ENCODE peak calls at places on chromosome 9, in six cellular contexts. X is iPS DF 19.7; F is GM20000; E is GM12865; B is CD8-positive, alpha-beta T cell; C is SW 1271. A is an unnamed sample.

GRCh38 chr9:136107155-136107952 is 11.3 kb downstream of the TMEM250 start:
- DNase-seq in B (peak), X (no peak), E (peak), F (peak), C (no peak), A (no peak)

GRCh38 chr9:78213696-78214095 is 22.2 kb upstream of the CEP78 start:
- DNase-seq in F (no peak), X (no peak), E (peak), B (no peak), C (no peak), A (no peak)

GRCh38 chr9:129888809-129889460 is 53.7 kb downstream of the USP20 start:
- DNase-seq in E (no peak), F (peak), X (no peak), C (no peak), B (no peak), A (no peak)

GRCh38 chr9:81969971-81970370 is 18.6 kb upstream of the SPATA31D1 start:
- DNase-seq in B (no peak), C (no peak), E (no peak), F (no peak), X (no peak), A (no peak)

GRCh38 chr9:83327323-83327722 is 210.9 kb downstream of the FRMD3 start:
- DNase-seq in F (no peak), X (no peak), E (no peak), C (no peak), B (no peak), A (no peak)

GRCh38 chr9:127991017-127991756 is 10.4 kb upstream of the EEIG1 start:
- DNase-seq in E (no peak), X (no peak), C (no peak), B (no peak), F (no peak), A (no peak)

GRCh38 chr9:130908129-130908877 is 11.7 kb upstream of the QRFP start:
- DNase-seq in B (no peak), F (no peak), C (no peak), E (no peak), X (no peak), A (no peak)

GRCh38 chr9:22682536-22683392 is 236.1 kb downstream of the DMRTA1 start:
- DNase-seq in C (no peak), F (no peak), B (no peak), X (no peak), E (no peak), A (no peak)

GRCh38 chr9:93594041-93594756 is 17.8 kb downstream of the PHF2 start:
- DNase-seq in F (no peak), C (no peak), X (no peak), E (no peak), B (no peak), A (no peak)

GRCh38 chr9:70553718-70554673 is 139.5 kb upstream of the KLF9 start:
- DNase-seq in B (no peak), X (peak), F (no peak), E (no peak), C (no peak), A (peak)

GRCh38 chr9:2043881-2044462 is 28.8 kb downstream of the SMARCA2 start:
- DNase-seq in C (no peak), X (no peak), F (peak), E (peak), B (no peak), A (no peak)

GRCh38 chr9:6842584-6842947 is 84.8 kb downstream of the KDM4C start:
- DNase-seq in X (no peak), C (no peak), F (no peak), B (no peak), E (no peak), A (no peak)

GRCh38 chr9:92706218-92706940 is 36.4 kb upstream of the IPPK start:
- DNase-seq in F (peak), E (peak), B (no peak), X (peak), C (no peak), A (peak)

GRCh38 chr9:77176106-77176505 is 1.2 kb upstream of the VPS13A start:
- DNase-seq in X (no peak), C (no peak), B (no peak), E (no peak), F (no peak), A (no peak)

GRCh38 chr9:95171596-95171995 is 145.9 kb downstream of the FANCC start:
- DNase-seq in X (no peak), B (no peak), C (no peak), E (no peak), F (no peak), A (no peak)

GRCh38 chr9:97526895-97527575 is 25.6 kb downstream of the TMOD1 start:
- DNase-seq in C (no peak), E (no peak), F (no peak), B (no peak), X (no peak), A (no peak)

GRCh38 chr9:8356406-8356805 is 556.8 kb upstream of the DMAC1 start:
- DNase-seq in E (no peak), B (no peak), X (no peak), C (no peak), F (no peak), A (no peak)

GRCh38 chr9:29830815-29831214 is 2257.5 kb upstream of the C9orf72 start:
- DNase-seq in C (peak), F (no peak), X (peak), B (no peak), E (no peak), A (no peak)

GRCh38 chr9:73437758-73438157 is 286.1 kb downstream of the ANXA1 start:
- DNase-seq in X (no peak), F (no peak), B (no peak), C (peak), E (peak), A (no peak)

GRCh38 chr9:127450170-127450830 is 906 bp downstream of the RPL12 start:
- DNase-seq in B (no peak), F (no peak), X (no peak), E (no peak), C (no peak), A (no peak)

GRCh38 chr9:5478214-5478613 is 27.9 kb downstream of the CD274 start:
- DNase-seq in F (no peak), E (peak), C (no peak), X (no peak), B (no peak), A (no peak)

GRCh38 chr9:129316281-129317030 is 138.4 kb upstream of the IER5L start:
- DNase-seq in B (no peak), X (no peak), F (no peak), E (no peak), C (no peak), A (no peak)

GRCh38 chr9:91496351-91496750 is 72.7 kb upstream of the NFIL3 start:
- DNase-seq in X (no peak), F (no peak), E (no peak), C (no peak), B (no peak), A (no peak)

A was measured in H1.